ENCODE peak calls at places on chromosomes 6 and 20, in eight cellular contexts. K, B, T, Y, W, I, V and P are unnamed samples. For H3K4me1, the result is how much of the 10 kb centered on the place peaks cover.

GRCh38 chr20:62368629-62369507 is 1.8 kb upstream of the LAMA5 start:
- DNase-seq in K (no peak), Y (no peak), I (peak), V (no peak), W (peak), B (peak), T (peak), P (peak)

GRCh38 chr20:64110411-64111068 is 3.2 kb upstream of the NPBWR2 start:
- DNase-seq in K (peak), V (peak), T (peak), B (peak), W (no peak), Y (peak), I (peak), P (peak)

GRCh38 chr20:5549200-5549599 is 201.0 kb upstream of the SHLD1 start:
- DNase-seq in B (no peak), I (no peak), W (no peak), K (no peak), V (no peak), T (no peak), Y (no peak), P (no peak)

GRCh38 chr20:25285856-25286798 is 38.2 kb downstream of the PYGB start:
- DNase-seq in V (peak), K (peak), W (no peak), B (peak), T (peak), Y (peak), I (peak), P (peak)

GRCh38 chr20:61310954-61311353 is 58.9 kb downstream of the CDH4 start:
- DNase-seq in I (no peak), W (no peak), T (no peak), B (no peak), Y (no peak), V (no peak), K (no peak), P (no peak)

GRCh38 chr6:89239338-89239737 is 22.2 kb upstream of the GABRR1 start:
- DNase-seq in B (no peak), Y (no peak), I (no peak), W (peak), T (peak), V (no peak), K (no peak), P (no peak)

GRCh38 chr6:27890351-27891299 is 21.6 kb downstream of the OR2B2 start:
- DNase-seq in Y (peak), K (peak), I (peak), W (peak), V (no peak), T (peak), B (peak), P (no peak)

GRCh38 chr20:61970357-61970756 is 95.3 kb downstream of the TAF4 start:
- DNase-seq in I (no peak), K (no peak), W (no peak), T (no peak), V (no peak), Y (no peak), B (no peak), P (no peak)

GRCh38 chr6:64258302-64258701 is 622.7 kb downstream of the PHF3 start:
- DNase-seq in K (no peak), T (no peak), B (no peak), Y (no peak), V (no peak), I (no peak), W (no peak), P (no peak)

GRCh38 chr6:17584241-17584803 is 15.8 kb upstream of the FAM8A1 start:
- DNase-seq in K (no peak), B (peak), Y (no peak), T (no peak), W (peak), V (no peak), I (no peak), P (peak)

GRCh38 chr6:134029495-134030455 is 22.6 kb downstream of the SLC2A12 start:
- DNase-seq in K (no peak), W (peak), I (no peak), Y (no peak), V (no peak), B (no peak), T (no peak), P (no peak)

GRCh38 chr6:99119109-99120031 is 171.6 kb upstream of the FBXL4 start:
- DNase-seq in B (no peak), K (no peak), I (no peak), W (peak), Y (no peak), V (no peak), T (no peak), P (no peak)

GRCh38 chr6:46781478-46782378 is 11.5 kb upstream of the MEP1A start:
- DNase-seq in W (peak), K (no peak), T (peak), I (peak), V (no peak), B (peak), Y (no peak), P (no peak)

GRCh38 chr20:57293998-57294397 is 27.6 kb upstream of the BMP7 start:
- DNase-seq in Y (no peak), V (no peak), I (no peak), T (no peak), K (no peak), B (no peak), W (no peak), P (no peak)

GRCh38 chr6:106162926-106163325 is 76.8 kb downstream of the PRDM1 start:
- DNase-seq in I (no peak), B (no peak), W (no peak), V (no peak), Y (no peak), K (no peak), T (no peak), P (no peak)

GRCh38 chr6:47134476-47135189 is 92.5 kb upstream of the ADGRF1 start:
- DNase-seq in V (no peak), K (no peak), Y (no peak), B (no peak), T (no peak), W (peak), I (no peak), P (no peak)

GRCh38 chr6:169169375-169169774 is 84.3 kb downstream of the THBS2 start:
- DNase-seq in W (no peak), K (no peak), V (no peak), Y (no peak), T (no peak), B (no peak), I (peak), P (peak)

GRCh38 chr20:7851031-7851490 is 89.2 kb downstream of the HAO1 start:
- DNase-seq in K (no peak), B (no peak), W (no peak), I (no peak), Y (no peak), V (no peak), T (no peak), P (no peak)

GRCh38 chr20:3654326-3655031 is 8.7 kb downstream of the GFRA4 start:
- DNase-seq in Y (no peak), T (no peak), B (no peak), V (no peak), I (no peak), W (no peak), K (no peak), P (no peak)

GRCh38 chr6:90044182-90044832 is 150.0 kb downstream of the GJA10 start:
- DNase-seq in V (no peak), I (no peak), B (no peak), W (peak), T (no peak), Y (no peak), K (no peak), P (no peak)

GRCh38 chr6:134873500-134874388 is 76.2 kb downstream of the ALDH8A1 start:
- DNase-seq in I (peak), W (no peak), T (peak), V (no peak), B (no peak), Y (no peak), K (no peak), P (no peak)

GRCh38 chr6:122677436-122677835 is 67.2 kb downstream of the PKIB start:
- DNase-seq in Y (no peak), V (no peak), K (no peak), I (no peak), B (no peak), T (no peak), W (no peak), P (no peak)

GRCh38 chr6:82507112-82507511 is 143.5 kb downstream of the TPBG start:
- DNase-seq in W (no peak), K (no peak), Y (no peak), I (no peak), V (no peak), B (no peak), T (no peak), P (no peak)

GRCh38 chr6:107374264-107374663 is 85.1 kb downstream of the PDSS2 start:
- DNase-seq in K (no peak), Y (no peak), B (no peak), W (no peak), V (no peak), I (no peak), T (no peak), P (no peak)

GRCh38 chr6:107369493-107369892 is 89.9 kb downstream of the PDSS2 start:
- DNase-seq in I (no peak), Y (no peak), K (no peak), T (no peak), W (no peak), B (no peak), V (no peak), P (no peak)

GRCh38 chr6:107368471-107368870 is 90.9 kb downstream of the PDSS2 start:
- DNase-seq in B (no peak), I (no peak), Y (no peak), T (no peak), W (no peak), V (no peak), K (no peak), P (no peak)
- TF ChIP-seq POLR2AphosphoS5 in B (no peak), I (no peak), Y (no peak), T (no peak), W (no peak), V (no peak), K (no peak), P (no peak)

GRCh38 chr6:108074359-108075144 is at the start of gene OSTM1:
- DNase-seq in B (peak), W (peak), Y (peak), I (peak), V (peak), T (peak), K (peak), P (peak)
- TF ChIP-seq POLR2A in B (peak), W (peak), Y (no peak), I (peak), V (peak), T (peak), K (peak), P (peak)

GRCh38 chr20:53872561-53873248 is 197.7 kb downstream of the BCAS1 start:
- DNase-seq in Y (no peak), V (no peak), T (no peak), B (no peak), W (no peak), I (no peak), K (no peak), P (no peak)
- H3K4me1 ChIP-seq in Y (under half), V (under half), T (under half), B (under half), W (under half), I (under half), K (under half), P (under half)

GRCh38 chr20:52269327-52269726 is 77.7 kb upstream of the ZFP64 start:
- DNase-seq in W (no peak), T (no peak), B (no peak), Y (no peak), I (no peak), V (no peak), K (no peak), P (no peak)
- TF ChIP-seq POLR2AphosphoS5 in W (no peak), T (no peak), B (peak), Y (no peak), I (no peak), V (peak), K (no peak), P (no peak)

GRCh38 chr6:119079288-119079809 is 885 bp upstream of the FAM184A start:
- DNase-seq in V (no peak), Y (no peak), T (no peak), I (no peak), B (no peak), K (no peak), W (no peak), P (no peak)

GRCh38 chr6:119076966-119077642 is 1.4 kb downstream of the FAM184A start:
- DNase-seq in V (no peak), W (no peak), I (no peak), T (no peak), Y (no peak), B (no peak), K (no peak), P (no peak)

GRCh38 chr6:119078449-119079287 is at the start of gene FAM184A:
- DNase-seq in K (peak), V (peak), B (peak), Y (peak), W (peak), I (peak), T (peak), P (peak)

GRCh38 chr6:119076173-119076965 is 2.1 kb downstream of the FAM184A start:
- DNase-seq in B (no peak), K (no peak), Y (no peak), T (no peak), W (no peak), V (no peak), I (no peak), P (no peak)

GRCh38 chr6:119077643-119078448 is 618 bp downstream of the FAM184A start:
- DNase-seq in Y (peak), B (peak), V (peak), W (no peak), K (peak), I (peak), T (peak), P (peak)
- TF ChIP-seq POLR2A in Y (no peak), B (peak), V (no peak), W (no peak), K (no peak), I (no peak), T (no peak), P (no peak)

GRCh38 chr6:33738153-33738552 is 8.6 kb downstream of the IP6K3 start:
- DNase-seq in W (no peak), I (no peak), V (no peak), B (no peak), Y (no peak), K (no peak), T (peak), P (no peak)
- H3K4me1 ChIP-seq in W (under half), I (under half), V (under half), B (under half), Y (under half), K (under half), T (under half), P (under half)

DNA sequence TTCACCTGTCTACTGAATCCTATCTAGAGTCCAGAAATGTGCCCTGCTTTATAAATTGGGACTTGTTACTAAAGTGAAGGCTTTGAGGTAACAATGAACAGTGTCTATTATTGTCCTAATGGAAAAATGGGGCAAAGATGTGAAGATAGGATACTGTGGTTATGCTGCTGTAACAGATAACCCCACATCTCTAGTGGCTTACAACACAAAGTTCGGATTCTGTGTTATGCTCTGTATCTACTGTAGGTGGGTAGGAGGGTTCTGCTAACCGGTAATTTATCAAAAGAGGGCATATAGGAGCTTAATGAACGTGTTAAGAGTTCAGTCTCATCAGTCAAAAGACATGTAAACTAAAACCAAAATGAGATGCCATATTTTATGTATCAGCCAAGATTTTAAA is 6.2 kb downstream of the NAA20 start:
- DNase-seq in I (no peak), T (no peak), V (no peak), B (no peak), K (no peak), Y (no peak), W (no peak), P (no peak)
- TF ChIP-seq POLR2AphosphoS5 in I (no peak), T (no peak), V (no peak), B (no peak), K (no peak), Y (no peak), W (no peak), P (no peak)

GRCh38 chr20:50731055-50731929 is at the start of gene PARD6B:
- DNase-seq in W (peak), V (peak), Y (peak), I (peak), T (peak), K (peak), B (peak), P (peak)

GRCh38 chr20:50728981-50729874 is 2.2 kb upstream of the PARD6B start:
- DNase-seq in T (peak), B (peak), I (peak), W (no peak), Y (no peak), K (peak), V (no peak), P (no peak)

GRCh38 chr20:50729925-50730764 is 1.2 kb upstream of the PARD6B start:
- DNase-seq in W (no peak), Y (peak), B (no peak), I (no peak), K (peak), T (peak), V (no peak), P (no peak)

GRCh38 chr20:50731930-50732690 is 730 bp downstream of the PARD6B start:
- DNase-seq in V (no peak), I (no peak), B (no peak), Y (no peak), W (no peak), T (no peak), K (peak), P (no peak)

GRCh38 chr20:50730765-50731054 is 670 bp upstream of the PARD6B start:
- DNase-seq in V (no peak), K (no peak), W (no peak), T (no peak), I (no peak), B (no peak), Y (no peak), P (no peak)
- TF ChIP-seq POLR2A in V (no peak), K (peak), W (no peak), T (peak), I (peak), B (peak), Y (no peak), P (no peak)

DNA sequence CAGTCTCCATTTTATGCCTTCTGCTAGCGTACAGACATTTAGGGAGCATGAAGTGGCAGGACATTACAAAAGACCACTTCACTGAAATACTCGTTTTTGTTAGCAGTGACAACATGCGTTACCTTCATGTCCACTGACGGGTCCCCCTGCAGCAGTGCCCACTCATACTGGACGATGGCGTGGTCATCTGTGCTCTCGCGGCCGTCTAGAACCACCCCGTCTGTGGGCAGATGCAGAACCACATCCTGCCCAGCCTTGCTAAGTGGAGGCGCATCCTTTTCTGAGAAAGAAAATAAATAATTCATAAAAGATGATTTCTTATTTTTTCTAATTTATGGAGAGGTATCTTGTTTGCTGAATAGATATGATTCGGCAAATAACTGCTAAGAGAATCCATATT is 11.3 kb downstream of the LRP11 start:
- DNase-seq in V (no peak), Y (no peak), K (no peak), W (peak), B (no peak), T (no peak), I (no peak), P (no peak)
- H3K4me1 ChIP-seq in V (under half), Y (under half), K (under half), W (half or more), B (under half), T (under half), I (under half), P (under half)

DNA sequence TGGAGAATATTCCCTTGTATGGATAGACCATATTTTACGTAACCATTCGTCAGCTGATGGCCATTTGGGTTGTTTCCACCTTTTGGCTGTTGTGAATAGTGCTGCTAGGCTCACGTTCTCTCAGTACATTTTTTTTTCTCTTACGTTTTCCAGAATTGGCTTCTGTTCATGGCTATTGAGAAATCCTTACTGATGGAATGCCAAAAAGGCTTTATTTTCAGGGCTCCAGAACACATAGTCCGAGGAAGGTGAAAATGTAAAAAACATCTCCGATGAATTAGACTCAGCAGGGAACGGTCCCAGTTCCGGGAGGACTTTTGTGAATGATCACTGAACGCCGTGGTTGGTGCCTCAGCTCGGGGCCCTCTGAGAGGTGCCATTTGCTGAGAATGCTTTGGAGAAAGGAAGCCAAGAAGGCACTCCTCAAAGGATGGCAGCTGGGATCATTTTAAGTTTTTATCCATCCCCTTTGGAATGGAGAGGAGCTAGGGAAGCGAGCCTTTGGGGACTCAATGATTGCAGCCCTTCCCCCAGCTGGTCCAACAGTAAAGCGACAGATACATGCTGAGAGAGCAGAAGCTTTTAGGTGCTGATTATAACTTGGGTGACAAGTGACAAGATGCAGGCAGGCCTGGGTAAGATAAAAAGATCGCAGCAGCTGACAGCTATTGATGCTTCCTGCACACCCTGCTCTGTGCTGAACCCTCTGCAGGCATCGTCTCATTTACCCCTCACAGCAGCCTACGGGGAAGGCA is 133.3 kb upstream of the KCNG1 start:
- DNase-seq in Y (no peak), I (no peak), V (no peak), W (no peak), B (no peak), K (peak), T (no peak), P (peak)
- TF ChIP-seq POLR2AphosphoS5 in Y (no peak), I (no peak), V (no peak), W (no peak), B (no peak), K (no peak), T (peak), P (peak)